ENCODE peak calls at places on chromosomes 3 and 15, in four cellular contexts. L is omental fat pad, D is heart left ventricle, J is occipital lobe. V is an unnamed sample.

GRCh38 chr15:35557544-35557943 is 11.6 kb upstream of the DPH6 start:
- DNase-seq in J (no peak), D (no peak), L (no peak), V (no peak)

GRCh38 chr3:45575491-45575923 is 19.0 kb upstream of the LIMD1 start:
- DNase-seq in J (no peak), L (no peak), D (no peak), V (no peak)

GRCh38 chr15:84826369-84826823 is 9.2 kb downstream of the ALPK3 start:
- DNase-seq in D (no peak), J (no peak), L (no peak), V (no peak)

GRCh38 chr3:161274691-161275298 is 53.7 kb downstream of the NMD3 start:
- DNase-seq in L (no peak), J (peak), D (peak), V (no peak)

GRCh38 chr3:53725308-53725995 is 120.8 kb downstream of the CHDH start:
- DNase-seq in D (no peak), L (no peak), J (no peak), V (no peak)

GRCh38 chr3:129259612-129260477 is 10.4 kb downstream of the COPG1 start:
- DNase-seq in L (no peak), D (no peak), J (no peak), V (no peak)

GRCh38 chr3:52317601-52318000 is 1.5 kb downstream of the DNAH1 start:
- DNase-seq in J (no peak), L (peak), D (peak), V (peak)

GRCh38 chr3:192929146-192929545 is 11.5 kb upstream of the MB21D2 start:
- DNase-seq in L (no peak), D (no peak), J (no peak), V (no peak)

GRCh38 chr3:50652709-50653108 is 22.0 kb upstream of the DOCK3 start:
- DNase-seq in L (no peak), D (no peak), J (no peak), V (peak)

GRCh38 chr15:72685925-72686794 is at the start of the genes BBS4 and HIGD2B:
- DNase-seq in D (peak), L (peak), J (no peak), V (peak)

GRCh38 chr3:103949690-103950089 is 1417.0 kb upstream of the ALCAM start:
- DNase-seq in L (no peak), D (no peak), J (no peak), V (no peak)

V was measured in left ventricle myocardium inferior.